ENCODE peak calls at places on chromosomes 3 and 15, in six cellular contexts. One of them, this sample, is unnamed.

GRCh38 chr3:156554842-156555687 is at the start of gene SSR3:
- DNase-seq in left lung: peak
- DNase-seq in AG09319: peak
- DNase-seq in B cell: peak
- DNase-seq in lower leg skin: peak
- DNase-seq in breast epithelium: peak
- DNase-seq in this sample: peak

GRCh38 chr15:79549196-79549595 is 117.1 kb downstream of the MINAR1 start:
- DNase-seq in breast epithelium: no peak
- DNase-seq in lower leg skin: no peak
- DNase-seq in left lung: no peak
- DNase-seq in AG09319: no peak
- DNase-seq in B cell: no peak
- DNase-seq in this sample: no peak

GRCh38 chr3:98797905-98798304 is 34.8 kb downstream of the ST3GAL6 start:
- DNase-seq in AG09319: no peak
- DNase-seq in B cell: no peak
- DNase-seq in left lung: no peak
- DNase-seq in breast epithelium: no peak
- DNase-seq in lower leg skin: no peak
- DNase-seq in this sample: no peak

GRCh38 chr3:177673105-177673804 is 476.0 kb upstream of the TBL1XR1 start:
- DNase-seq in lower leg skin: no peak
- DNase-seq in AG09319: peak
- DNase-seq in left lung: no peak
- DNase-seq in breast epithelium: no peak
- DNase-seq in B cell: no peak
- DNase-seq in this sample: no peak

GRCh38 chr3:171183042-171183441 is 156.5 kb upstream of the SLC2A2 start:
- DNase-seq in breast epithelium: no peak
- DNase-seq in lower leg skin: no peak
- DNase-seq in AG09319: no peak
- DNase-seq in B cell: no peak
- DNase-seq in left lung: no peak
- DNase-seq in this sample: no peak

GRCh38 chr3:39126532-39127071 is 19.1 kb downstream of the TTC21A start:
- DNase-seq in B cell: no peak
- DNase-seq in lower leg skin: no peak
- DNase-seq in AG09319: no peak
- DNase-seq in left lung: no peak
- DNase-seq in breast epithelium: peak
- DNase-seq in this sample: peak

GRCh38 chr3:70771426-70772147 is 459.1 kb upstream of the MDFIC2 start:
- DNase-seq in lower leg skin: no peak
- DNase-seq in breast epithelium: no peak
- DNase-seq in left lung: no peak
- DNase-seq in B cell: no peak
- DNase-seq in AG09319: no peak
- DNase-seq in this sample: no peak

GRCh38 chr15:37682304-37682703 is 252.1 kb upstream of the TMCO5A start:
- DNase-seq in AG09319: no peak
- DNase-seq in left lung: no peak
- DNase-seq in B cell: no peak
- DNase-seq in breast epithelium: no peak
- DNase-seq in lower leg skin: no peak
- DNase-seq in this sample: no peak

GRCh38 chr3:160554980-160555379 is 10.4 kb downstream of the KPNA4 start:
- DNase-seq in left lung: no peak
- DNase-seq in lower leg skin: no peak
- DNase-seq in AG09319: no peak
- DNase-seq in breast epithelium: no peak
- DNase-seq in B cell: no peak
- DNase-seq in this sample: no peak

GRCh38 chr3:116443096-116443793 is 2.0 kb downstream of the LSAMP start:
- DNase-seq in AG09319: no peak
- DNase-seq in lower leg skin: no peak
- DNase-seq in breast epithelium: no peak
- DNase-seq in left lung: no peak
- DNase-seq in B cell: no peak
- DNase-seq in this sample: no peak

GRCh38 chr3:37477713-37478487 is 303.5 kb upstream of the LRRFIP2 start:
- DNase-seq in left lung: no peak
- DNase-seq in AG09319: no peak
- DNase-seq in breast epithelium: no peak
- DNase-seq in lower leg skin: no peak
- DNase-seq in B cell: no peak
- DNase-seq in this sample: no peak

GRCh38 chr3:186955898-186956696 is 25.8 kb downstream of the ST6GAL1 start:
- DNase-seq in B cell: no peak
- DNase-seq in lower leg skin: no peak
- DNase-seq in left lung: no peak
- DNase-seq in breast epithelium: no peak
- DNase-seq in AG09319: no peak
- DNase-seq in this sample: no peak

GRCh38 chr15:98440917-98441316 is 207.4 kb upstream of the IGF1R start:
- DNase-seq in breast epithelium: no peak
- DNase-seq in left lung: no peak
- DNase-seq in AG09319: no peak
- DNase-seq in lower leg skin: no peak
- DNase-seq in B cell: no peak
- DNase-seq in this sample: no peak

GRCh38 chr3:52046186-52046913 is 10.0 kb downstream of the DUSP7 start:
- DNase-seq in left lung: no peak
- DNase-seq in AG09319: peak
- DNase-seq in B cell: no peak
- DNase-seq in breast epithelium: peak
- DNase-seq in lower leg skin: peak
- DNase-seq in this sample: no peak

GRCh38 chr3:35648347-35648746 is 9.0 kb downstream of the ARPP21 start:
- DNase-seq in B cell: no peak
- DNase-seq in lower leg skin: no peak
- DNase-seq in left lung: no peak
- DNase-seq in AG09319: no peak
- DNase-seq in breast epithelium: no peak
- DNase-seq in this sample: no peak

GRCh38 chr15:31019986-31020385 is 28.6 kb upstream of the MTMR10 start:
- DNase-seq in breast epithelium: no peak
- DNase-seq in left lung: no peak
- DNase-seq in B cell: no peak
- DNase-seq in lower leg skin: no peak
- DNase-seq in AG09319: no peak
- DNase-seq in this sample: no peak

GRCh38 chr3:180690061-180690460 is 10.8 kb upstream of the CCDC39 start:
- DNase-seq in left lung: no peak
- DNase-seq in lower leg skin: no peak
- DNase-seq in breast epithelium: no peak
- DNase-seq in B cell: no peak
- DNase-seq in AG09319: no peak
- DNase-seq in this sample: no peak

GRCh38 chr15:28006116-28006911 is 92.8 kb downstream of the OCA2 start:
- DNase-seq in breast epithelium: no peak
- DNase-seq in B cell: no peak
- DNase-seq in left lung: peak
- DNase-seq in AG09319: no peak
- DNase-seq in lower leg skin: peak
- DNase-seq in this sample: no peak

GRCh38 chr3:66617351-66617750 is 116.5 kb upstream of the LRIG1 start:
- DNase-seq in left lung: no peak
- DNase-seq in AG09319: no peak
- DNase-seq in lower leg skin: no peak
- DNase-seq in B cell: no peak
- DNase-seq in breast epithelium: no peak
- DNase-seq in this sample: no peak

GRCh38 chr15:101614761-101615160 is 37.4 kb downstream of the TM2D3 start:
- DNase-seq in left lung: peak
- DNase-seq in lower leg skin: no peak
- DNase-seq in AG09319: no peak
- DNase-seq in breast epithelium: no peak
- DNase-seq in B cell: no peak
- DNase-seq in this sample: no peak

GRCh38 chr3:125141596-125142417 is 70.7 kb downstream of the SLC12A8 start:
- DNase-seq in left lung: peak
- DNase-seq in B cell: peak
- DNase-seq in breast epithelium: no peak
- DNase-seq in AG09319: no peak
- DNase-seq in lower leg skin: no peak
- DNase-seq in this sample: peak

GRCh38 chr15:29944925-29945324 is 122.7 kb upstream of the TJP1 start:
- DNase-seq in lower leg skin: no peak
- DNase-seq in breast epithelium: no peak
- DNase-seq in B cell: no peak
- DNase-seq in left lung: no peak
- DNase-seq in AG09319: no peak
- DNase-seq in this sample: no peak

GRCh38 chr3:187062526-187063177 is 76.6 kb downstream of the RPL39L start:
- DNase-seq in AG09319: peak
- DNase-seq in breast epithelium: peak
- DNase-seq in left lung: no peak
- DNase-seq in B cell: no peak
- DNase-seq in lower leg skin: no peak
- DNase-seq in this sample: no peak

GRCh38 chr15:90347666-90348065 is 4.4 kb upstream of the ZNF774 start:
- DNase-seq in AG09319: no peak
- DNase-seq in B cell: no peak
- DNase-seq in breast epithelium: no peak
- DNase-seq in lower leg skin: no peak
- DNase-seq in left lung: no peak
- DNase-seq in this sample: no peak

GRCh38 chr3:185353823-185354614 is 8.9 kb upstream of the MAP3K13 start:
- DNase-seq in lower leg skin: peak
- DNase-seq in left lung: no peak
- DNase-seq in breast epithelium: peak
- DNase-seq in B cell: peak
- DNase-seq in AG09319: no peak
- DNase-seq in this sample: peak
- TF ChIP-seq CTCF in lower leg skin: no peak
- TF ChIP-seq CTCF in left lung: peak
- TF ChIP-seq CTCF in breast epithelium: peak
- TF ChIP-seq CTCF in B cell: peak
- TF ChIP-seq CTCF in AG09319: peak
- TF ChIP-seq CTCF in this sample: peak

GRCh38 chr15:71782447-71783165 is 27.7 kb upstream of the NR2E3 start:
- DNase-seq in B cell: no peak
- DNase-seq in AG09319: no peak
- DNase-seq in left lung: no peak
- DNase-seq in breast epithelium: peak
- DNase-seq in lower leg skin: no peak
- DNase-seq in this sample: no peak

GRCh38 chr15:71785996-71786395 is 24.4 kb upstream of the NR2E3 start:
- DNase-seq in B cell: no peak
- DNase-seq in breast epithelium: no peak
- DNase-seq in lower leg skin: no peak
- DNase-seq in AG09319: no peak
- DNase-seq in left lung: no peak
- DNase-seq in this sample: no peak

GRCh38 chr15:71786673-71787072 is 23.7 kb upstream of the NR2E3 start:
- DNase-seq in left lung: no peak
- DNase-seq in breast epithelium: no peak
- DNase-seq in AG09319: no peak
- DNase-seq in B cell: no peak
- DNase-seq in lower leg skin: no peak
- DNase-seq in this sample: no peak

GRCh38 chr15:71781965-71782265 is 28.4 kb upstream of the NR2E3 start:
- DNase-seq in lower leg skin: no peak
- DNase-seq in left lung: no peak
- DNase-seq in breast epithelium: no peak
- DNase-seq in B cell: no peak
- DNase-seq in AG09319: no peak
- DNase-seq in this sample: no peak

GRCh38 chr15:71784719-71785118 is 25.6 kb upstream of the NR2E3 start:
- DNase-seq in breast epithelium: no peak
- DNase-seq in left lung: no peak
- DNase-seq in lower leg skin: no peak
- DNase-seq in B cell: no peak
- DNase-seq in AG09319: no peak
- DNase-seq in this sample: peak
- TF ChIP-seq CTCF in breast epithelium: no peak
- TF ChIP-seq CTCF in left lung: no peak
- TF ChIP-seq CTCF in lower leg skin: no peak
- TF ChIP-seq CTCF in B cell: peak
- TF ChIP-seq CTCF in AG09319: peak
- TF ChIP-seq CTCF in this sample: peak

GRCh38 chr15:59185725-59186124 is 20.9 kb upstream of the LDHAL6B start:
- DNase-seq in AG09319: no peak
- DNase-seq in lower leg skin: no peak
- DNase-seq in breast epithelium: no peak
- DNase-seq in left lung: no peak
- DNase-seq in B cell: no peak
- DNase-seq in this sample: no peak
- TF ChIP-seq CTCF in AG09319: no peak
- TF ChIP-seq CTCF in lower leg skin: no peak
- TF ChIP-seq CTCF in breast epithelium: peak
- TF ChIP-seq CTCF in left lung: peak
- TF ChIP-seq CTCF in B cell: no peak
- TF ChIP-seq CTCF in this sample: no peak

DNA sequence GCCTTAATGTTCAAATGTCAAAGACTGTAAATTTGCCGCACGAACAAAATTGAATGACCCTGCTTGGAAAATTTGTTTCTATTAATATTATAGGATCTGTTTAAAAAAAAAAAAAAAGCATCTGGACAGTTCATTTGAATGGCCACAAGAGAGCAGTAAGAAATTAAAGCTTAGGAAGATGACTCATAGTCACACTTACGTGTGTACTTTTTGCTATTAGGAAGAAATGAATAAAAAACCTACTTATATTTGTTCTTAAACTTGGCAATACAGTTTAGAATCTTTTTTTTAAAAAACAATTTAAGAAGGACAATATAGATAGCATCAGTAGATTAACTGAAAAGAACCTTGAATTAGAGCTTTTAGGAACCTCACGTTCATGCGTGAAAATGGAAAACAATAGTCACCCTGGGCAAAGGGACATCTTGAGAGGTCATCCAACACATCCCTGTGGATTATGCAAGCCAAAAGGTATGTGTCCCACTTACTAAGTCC is 621.8 kb downstream of the MECOM start:
- DNase-seq in left lung: no peak
- DNase-seq in AG09319: peak
- DNase-seq in lower leg skin: no peak
- DNase-seq in breast epithelium: no peak
- DNase-seq in B cell: no peak
- DNase-seq in this sample: no peak
- TF ChIP-seq CTCF in left lung: peak
- TF ChIP-seq CTCF in AG09319: peak
- TF ChIP-seq CTCF in lower leg skin: no peak
- TF ChIP-seq CTCF in breast epithelium: peak
- TF ChIP-seq CTCF in B cell: no peak
- TF ChIP-seq CTCF in this sample: no peak